ENCODE peak calls at places on chromosome 9, in eight cellular contexts. Z, J, Q, R, N, K, X and L are unnamed samples.

GRCh38 chr9:125235805-125236534 is 5.2 kb downstream of the HSPA5 start:
- DNase-seq in Z (no peak), J (no peak), Q (no peak), R (no peak), N (no peak), K (no peak), X (no peak), L (no peak)

GRCh38 chr9:87498046-87498815 is 564 bp downstream of the DAPK1 start:
- DNase-seq in Z (no peak), J (peak; percentile 69), Q (peak; percentile 45), R (peak; percentile 75), N (peak; percentile 78), K (peak; percentile 30), X (peak; percentile 83), L (no peak)

GRCh38 chr9:96140401-96141180 is 161.4 kb downstream of the HSD17B3 start:
- DNase-seq in Z (no peak), J (no peak), Q (no peak), R (no peak), N (peak; percentile 71), K (no peak), X (no peak), L (no peak)

GRCh38 chr9:125241863-125242739 is 958 bp upstream of the HSPA5 start:
- DNase-seq in Z (peak; percentile 26), J (peak; percentile 46), Q (peak; percentile 40), R (peak; percentile 53), N (peak; percentile 74), K (peak; percentile 39), X (peak; percentile 84), L (no peak)

GRCh38 chr9:18437315-18438200 is 36.4 kb upstream of the ADAMTSL1 start:
- DNase-seq in Z (no peak), J (no peak), Q (no peak), R (peak; percentile 51), N (peak; percentile 61), K (peak; percentile 42), X (peak; percentile 70), L (no peak)

GRCh38 chr9:4344946-4345345 is 45.1 kb upstream of the GLIS3 start:
- DNase-seq in Z (no peak), J (no peak), Q (no peak), R (no peak), N (no peak), K (no peak), X (no peak), L (no peak)

GRCh38 chr9:138103111-138103823 is 225.7 kb downstream of the CACNA1B start:
- DNase-seq in Z (peak; percentile 10), J (no peak), Q (no peak), R (no peak), N (no peak), K (no peak), X (peak; percentile 29), L (no peak)

GRCh38 chr9:70080481-70081119 is 37.0 kb downstream of the MAMDC2 start:
- DNase-seq in Z (no peak), J (no peak), Q (no peak), R (no peak), N (peak; percentile 78), K (no peak), X (no peak), L (no peak)

GRCh38 chr9:97853844-97854695 is 1.0 kb downstream of the FOXE1 start:
- DNase-seq in Z (no peak), J (peak; percentile 41), Q (no peak), R (peak; percentile 59), N (no peak), K (no peak), X (peak; percentile 86), L (no peak)

DNA sequence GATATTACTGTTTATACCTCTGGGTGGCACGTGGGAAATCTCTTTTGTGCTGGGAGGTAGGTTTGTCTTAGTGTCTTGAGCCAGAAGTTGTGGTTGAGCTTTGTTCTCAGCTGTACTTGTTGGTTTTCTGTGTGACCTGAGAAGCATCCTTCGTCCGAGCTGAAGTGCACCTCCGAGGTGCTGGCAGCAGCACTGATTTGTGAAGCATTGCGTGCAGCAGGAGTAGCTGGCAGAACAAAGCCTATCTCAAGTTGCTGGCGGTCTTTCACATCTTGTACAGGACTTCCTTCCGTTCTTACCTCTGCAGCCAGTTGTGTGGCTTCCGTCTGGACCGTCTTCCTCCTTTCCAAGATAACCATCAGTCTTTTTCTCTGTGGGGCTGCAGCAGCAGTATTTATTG is 4.3 kb downstream of the PRRC2B start:
- DNase-seq in Z (peak; percentile 78), J (no peak), Q (peak; percentile 45), R (peak; percentile 92), N (no peak), K (no peak), X (peak; percentile 84), L (peak; percentile 60)
- H3K4me3 ChIP-seq in Z (no peak overlapping the region), J (no peak overlapping the region), Q (no peak overlapping the region), R (no peak overlapping the region), N (no peak overlapping the region), K (no peak overlapping the region), X (no peak overlapping the region), L (no peak overlapping the region)

GRCh38 chr9:84617415-84617814 is 52.1 kb upstream of the NTRK2 start:
- DNase-seq in Z (no peak), J (no peak), Q (no peak), R (no peak), N (no peak), K (no peak), X (no peak), L (no peak)
- TF ChIP-seq POLR2A in Z (no peak), J (no peak), Q (no peak), R (no peak), N (no peak), K (no peak), X (no peak), L (no peak)

GRCh38 chr9:91192785-91193657 is 168.7 kb downstream of the AUH start:
- DNase-seq in Z (peak; percentile 60), J (peak; percentile 95), Q (peak; percentile 81), R (peak; percentile 75), N (peak; percentile 96), K (peak; percentile 94), X (peak; percentile 88), L (peak; percentile 96)

GRCh38 chr9:91193658-91194391 is 167.9 kb downstream of the AUH start:
- DNase-seq in Z (peak; percentile 79), J (peak; percentile 57), Q (peak; percentile 91), R (peak; percentile 80), N (peak; percentile 94), K (peak; percentile 87), X (peak; percentile 95), L (peak; percentile 91)

GRCh38 chr9:91196103-91196761 is 165.5 kb downstream of the AUH start:
- DNase-seq in Z (no peak), J (no peak), Q (no peak), R (no peak), N (no peak), K (no peak), X (no peak), L (no peak)

GRCh38 chr9:91197232-91198181 is 164.2 kb downstream of the AUH start:
- DNase-seq in Z (peak; percentile 42), J (peak; percentile 88), Q (peak; percentile 85), R (peak; percentile 23), N (peak; percentile 96), K (peak; percentile 94), X (no peak), L (peak; percentile 94)

GRCh38 chr9:91195372-91196012 is 166.2 kb downstream of the AUH start:
- DNase-seq in Z (no peak), J (no peak), Q (no peak), R (no peak), N (no peak), K (no peak), X (no peak), L (no peak)
- H3K4me1 ChIP-seq in Z (peaks cover 27% of the 10 kb centered on the region), J (peaks cover 50% of the 10 kb centered on the region), Q (peaks cover 88% of the 10 kb centered on the region), R (peaks cover 27% of the 10 kb centered on the region), N (peaks cover 64% of the 10 kb centered on the region), K (peaks cover 16% of the 10 kb centered on the region), X (peaks cover 81% of the 10 kb centered on the region), L (peaks cover 51% of the 10 kb centered on the region)

DNA sequence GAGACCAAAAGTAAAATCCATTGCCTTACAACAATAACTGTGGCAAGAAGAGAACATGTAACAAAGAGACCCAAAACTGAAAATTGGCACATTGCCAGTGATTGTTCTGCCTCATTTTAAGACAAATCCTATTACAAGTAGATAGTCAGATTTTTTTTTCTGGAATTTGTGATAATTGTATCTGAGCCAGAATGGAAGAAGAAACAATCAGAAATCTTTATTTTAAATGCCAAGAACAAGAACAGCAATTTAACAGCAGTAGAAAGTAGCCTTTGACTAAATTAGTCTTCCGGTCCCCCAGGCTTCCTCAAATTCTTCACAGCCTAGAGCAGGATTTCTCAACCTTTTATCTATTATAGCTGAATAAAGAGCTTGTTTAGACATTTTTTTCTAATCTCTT is 106.7 kb upstream of the PTPN3 start:
- DNase-seq in Z (no peak), J (no peak), Q (no peak), R (no peak), N (no peak), K (no peak), X (no peak), L (no peak)
- H3K4me3 ChIP-seq in Z (no peak overlapping the region), J (no peak overlapping the region), Q (no peak overlapping the region), R (no peak overlapping the region), N (no peak overlapping the region), K (no peak overlapping the region), X (no peak overlapping the region), L (no peak overlapping the region)

GRCh38 chr9:133459476-133460404 is at the start of gene CACFD1:
- DNase-seq in Z (peak; percentile 99), J (peak; percentile 97), Q (peak; percentile 99), R (peak; percentile 98), N (peak; percentile 99), K (peak; percentile 99), X (peak; percentile 99), L (peak; percentile 96)
- TF ChIP-seq POLR2A in Z (peak; percentile 93), J (peak; percentile 62), Q (peak; percentile 95), R (no peak), N (peak; percentile 81), K (peak; percentile 62), X (peak; percentile 35), L (peak; percentile 72)

GRCh38 chr9:33453286-33453882 is 6.0 kb upstream of the AQP3 start:
- DNase-seq in Z (no peak), J (no peak), Q (no peak), R (no peak), N (no peak), K (no peak), X (no peak), L (no peak)
- H3K4me1 ChIP-seq in Z (no peaks in the 10 kb centered on the region), J (peaks cover 26% of the 10 kb centered on the region), Q (peaks cover 5% of the 10 kb centered on the region), R (no peaks in the 10 kb centered on the region), N (no peaks in the 10 kb centered on the region), K (no peaks in the 10 kb centered on the region), X (peaks cover 42% of the 10 kb centered on the region), L (no peaks in the 10 kb centered on the region)

DNA sequence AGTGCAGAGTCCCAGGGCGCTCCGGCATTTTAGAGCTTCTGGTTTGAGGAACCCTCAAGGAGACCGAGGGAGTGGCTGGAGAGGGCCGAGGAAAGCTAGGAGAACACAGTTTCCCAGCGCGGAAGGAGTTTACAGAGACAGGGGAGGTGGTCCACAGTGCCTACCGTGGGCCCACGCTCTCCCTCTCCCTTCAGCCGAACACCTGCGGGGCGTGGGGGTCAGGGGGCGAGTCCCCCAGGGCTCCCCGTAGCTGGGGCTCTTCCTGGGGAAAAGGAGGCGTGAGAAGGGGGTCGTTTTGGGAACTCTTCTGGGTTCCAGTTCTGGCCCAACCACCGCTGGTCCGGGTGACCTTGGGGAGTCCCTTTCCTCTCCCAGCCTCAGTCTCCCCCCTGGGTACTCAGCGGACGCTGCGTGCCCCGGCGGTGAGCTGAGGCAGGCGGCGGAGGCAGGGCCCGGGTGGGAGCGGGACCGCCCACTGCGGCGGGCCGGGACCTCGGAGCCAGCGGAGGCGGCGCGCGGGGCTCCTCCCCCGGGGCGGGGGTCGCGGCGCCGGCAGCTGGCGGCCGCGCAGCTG is 368 bp upstream of the FRMPD1 start:
- DNase-seq in Z (no peak), J (no peak), Q (no peak), R (no peak), N (no peak), K (no peak), X (no peak), L (no peak)
- H3K4me3 ChIP-seq in Z (peak overlapping the region; percentile 57), J (peak overlapping the region; percentile 58), Q (peak overlapping the region; percentile 65), R (no peak overlapping the region), N (peak overlapping the region; percentile 62), K (no peak overlapping the region), X (no peak overlapping the region), L (peak overlapping the region; percentile 65)